ENCODE peak calls at places on chromosomes 1 and 21, in five cellular contexts. D, X, N, C and S are unnamed samples.

GRCh38 chr1:66562561-66562960 is 28.6 kb downstream of the SGIP1 start:
- DNase-seq in D (peak; percentile 48), X (no peak), N (no peak), C (no peak), S (no peak)

GRCh38 chr1:51504806-51505525 is 14.1 kb downstream of the EPS15 start:
- DNase-seq in D (no peak), X (no peak), N (no peak), C (no peak), S (no peak)

GRCh38 chr21:43818685-43819084 is 29.3 kb downstream of the RRP1 start:
- DNase-seq in D (no peak), X (no peak), N (no peak), C (no peak), S (no peak)

GRCh38 chr21:16196521-16197208 is 466.9 kb downstream of the USP25 start:
- DNase-seq in D (peak; percentile 23), X (no peak), N (no peak), C (peak; percentile 68), S (peak; percentile 12)

GRCh38 chr1:44526295-44527073 is 121.4 kb downstream of the RNF220 start:
- DNase-seq in D (no peak), X (no peak), N (no peak), C (no peak), S (no peak)

GRCh38 chr1:24374891-24375786 is 38.4 kb downstream of the STPG1 start:
- DNase-seq in D (peak; percentile 55), X (no peak), N (no peak), C (no peak), S (peak; percentile 43)

GRCh38 chr1:31681421-31681820 is 22.4 kb downstream of the COL16A1 start:
- DNase-seq in D (no peak), X (no peak), N (no peak), C (no peak), S (no peak)

GRCh38 chr1:167518331-167518700 is at the start of gene CD247:
- DNase-seq in D (no peak), X (peak; percentile 41), N (peak; percentile 61), C (no peak), S (no peak)

GRCh38 chr1:24903955-24904730 is 25.9 kb downstream of the RUNX3 start:
- DNase-seq in D (no peak), X (no peak), N (no peak), C (no peak), S (no peak)

GRCh38 chr1:91596474-91596873 is 95.8 kb downstream of the CDC7 start:
- DNase-seq in D (peak; percentile 28), X (no peak), N (no peak), C (peak; percentile 68), S (peak; percentile 46)

GRCh38 chr1:84869750-84870149 is 23.3 kb downstream of the LPAR3 start:
- DNase-seq in D (peak; percentile 53), X (no peak), N (no peak), C (peak; percentile 55), S (no peak)

GRCh38 chr1:217393901-217394300 is 237.0 kb downstream of the GPATCH2 start:
- DNase-seq in D (no peak), X (no peak), N (no peak), C (peak; percentile 2), S (peak; percentile 38)

GRCh38 chr1:246107516-246108277 is 399.4 kb downstream of the SMYD3 start:
- DNase-seq in D (peak; percentile 87), X (no peak), N (no peak), C (peak; percentile 52), S (peak; percentile 21)